ENCODE peak calls at places on chromosomes 3 and 15, in eight cellular contexts. One of them, this sample, is unnamed.

GRCh38 chr15:67882487-67883227 is 42.8 kb upstream of the RNU6-1 start:
- DNase-seq in HuH-7: no peak
- DNase-seq in GM04504: no peak
- DNase-seq in amniotic stem cell: no peak
- DNase-seq in posterior cingulate gyrus: no peak
- DNase-seq in neural progenitor cell: no peak
- DNase-seq in activated T-helper 1 cell treated with anti-CD3 and anti-CD28 coated beads, Interleukin-2, amount 50 U/mL, for 16 hours: no peak
- DNase-seq in NCI-H2029: no peak
- DNase-seq in this sample: no peak

GRCh38 chr15:93366387-93367100 is 277.5 kb upstream of the RGMA start:
- DNase-seq in amniotic stem cell: no peak
- DNase-seq in GM04504: no peak
- DNase-seq in neural progenitor cell: peak
- DNase-seq in NCI-H2029: no peak
- DNase-seq in activated T-helper 1 cell treated with anti-CD3 and anti-CD28 coated beads, Interleukin-2, amount 50 U/mL, for 16 hours: no peak
- DNase-seq in HuH-7: no peak
- DNase-seq in posterior cingulate gyrus: no peak
- DNase-seq in this sample: no peak

GRCh38 chr15:63605816-63606215 is 8.6 kb downstream of the FBXL22 start:
- DNase-seq in amniotic stem cell: no peak
- DNase-seq in activated T-helper 1 cell treated with anti-CD3 and anti-CD28 coated beads, Interleukin-2, amount 50 U/mL, for 16 hours: peak
- DNase-seq in neural progenitor cell: no peak
- DNase-seq in HuH-7: no peak
- DNase-seq in posterior cingulate gyrus: no peak
- DNase-seq in GM04504: no peak
- DNase-seq in NCI-H2029: no peak
- DNase-seq in this sample: no peak

GRCh38 chr3:144843099-144843498 is 871.5 kb downstream of the DIPK2A start:
- DNase-seq in activated T-helper 1 cell treated with anti-CD3 and anti-CD28 coated beads, Interleukin-2, amount 50 U/mL, for 16 hours: no peak
- DNase-seq in HuH-7: no peak
- DNase-seq in GM04504: no peak
- DNase-seq in neural progenitor cell: no peak
- DNase-seq in NCI-H2029: no peak
- DNase-seq in posterior cingulate gyrus: no peak
- DNase-seq in amniotic stem cell: no peak
- DNase-seq in this sample: no peak

GRCh38 chr3:51680663-51681230 is 9.7 kb downstream of the TEX264 start:
- DNase-seq in HuH-7: no peak
- DNase-seq in NCI-H2029: no peak
- DNase-seq in posterior cingulate gyrus: no peak
- DNase-seq in activated T-helper 1 cell treated with anti-CD3 and anti-CD28 coated beads, Interleukin-2, amount 50 U/mL, for 16 hours: no peak
- DNase-seq in amniotic stem cell: no peak
- DNase-seq in GM04504: no peak
- DNase-seq in neural progenitor cell: no peak
- DNase-seq in this sample: no peak

GRCh38 chr3:58471025-58471887 is 20.6 kb upstream of the KCTD6 start:
- DNase-seq in HuH-7: no peak
- DNase-seq in activated T-helper 1 cell treated with anti-CD3 and anti-CD28 coated beads, Interleukin-2, amount 50 U/mL, for 16 hours: peak
- DNase-seq in posterior cingulate gyrus: no peak
- DNase-seq in amniotic stem cell: peak
- DNase-seq in NCI-H2029: peak
- DNase-seq in GM04504: peak
- DNase-seq in neural progenitor cell: peak
- DNase-seq in this sample: peak

GRCh38 chr3:194162817-194163584 is 27.1 kb downstream of the HES1 start:
- DNase-seq in GM04504: no peak
- DNase-seq in amniotic stem cell: no peak
- DNase-seq in neural progenitor cell: no peak
- DNase-seq in posterior cingulate gyrus: no peak
- DNase-seq in NCI-H2029: no peak
- DNase-seq in activated T-helper 1 cell treated with anti-CD3 and anti-CD28 coated beads, Interleukin-2, amount 50 U/mL, for 16 hours: no peak
- DNase-seq in HuH-7: no peak
- DNase-seq in this sample: no peak

GRCh38 chr15:96428742-96429141 is 98.2 kb downstream of the NR2F2 start:
- DNase-seq in posterior cingulate gyrus: no peak
- DNase-seq in GM04504: peak
- DNase-seq in activated T-helper 1 cell treated with anti-CD3 and anti-CD28 coated beads, Interleukin-2, amount 50 U/mL, for 16 hours: no peak
- DNase-seq in NCI-H2029: no peak
- DNase-seq in amniotic stem cell: peak
- DNase-seq in HuH-7: no peak
- DNase-seq in neural progenitor cell: no peak
- DNase-seq in this sample: peak

GRCh38 chr3:166123088-166123487 is 285.9 kb upstream of the BCHE start:
- DNase-seq in amniotic stem cell: no peak
- DNase-seq in HuH-7: no peak
- DNase-seq in posterior cingulate gyrus: no peak
- DNase-seq in neural progenitor cell: no peak
- DNase-seq in NCI-H2029: no peak
- DNase-seq in GM04504: no peak
- DNase-seq in activated T-helper 1 cell treated with anti-CD3 and anti-CD28 coated beads, Interleukin-2, amount 50 U/mL, for 16 hours: no peak
- DNase-seq in this sample: no peak

GRCh38 chr3:43059456-43059855 is 46.4 kb downstream of the POMGNT2 start:
- DNase-seq in NCI-H2029: no peak
- DNase-seq in amniotic stem cell: no peak
- DNase-seq in neural progenitor cell: no peak
- DNase-seq in HuH-7: no peak
- DNase-seq in activated T-helper 1 cell treated with anti-CD3 and anti-CD28 coated beads, Interleukin-2, amount 50 U/mL, for 16 hours: no peak
- DNase-seq in posterior cingulate gyrus: no peak
- DNase-seq in GM04504: no peak
- DNase-seq in this sample: no peak

GRCh38 chr15:41150279-41150678 is 34.2 kb upstream of the INO80 start:
- DNase-seq in neural progenitor cell: no peak
- DNase-seq in HuH-7: no peak
- DNase-seq in posterior cingulate gyrus: no peak
- DNase-seq in NCI-H2029: no peak
- DNase-seq in amniotic stem cell: no peak
- DNase-seq in GM04504: no peak
- DNase-seq in activated T-helper 1 cell treated with anti-CD3 and anti-CD28 coated beads, Interleukin-2, amount 50 U/mL, for 16 hours: no peak
- DNase-seq in this sample: no peak

GRCh38 chr3:42216820-42217416 is 49.1 kb downstream of the CCK start:
- DNase-seq in posterior cingulate gyrus: no peak
- DNase-seq in neural progenitor cell: no peak
- DNase-seq in HuH-7: no peak
- DNase-seq in GM04504: peak
- DNase-seq in activated T-helper 1 cell treated with anti-CD3 and anti-CD28 coated beads, Interleukin-2, amount 50 U/mL, for 16 hours: no peak
- DNase-seq in NCI-H2029: no peak
- DNase-seq in amniotic stem cell: no peak
- DNase-seq in this sample: no peak

GRCh38 chr3:130707914-130708601 is 38.6 kb downstream of the PIK3R4 start:
- DNase-seq in activated T-helper 1 cell treated with anti-CD3 and anti-CD28 coated beads, Interleukin-2, amount 50 U/mL, for 16 hours: no peak
- DNase-seq in posterior cingulate gyrus: no peak
- DNase-seq in neural progenitor cell: no peak
- DNase-seq in GM04504: peak
- DNase-seq in NCI-H2029: no peak
- DNase-seq in HuH-7: no peak
- DNase-seq in amniotic stem cell: no peak
- DNase-seq in this sample: peak

GRCh38 chr15:81091889-81092558 is 42.0 kb upstream of the CFAP161 start:
- DNase-seq in NCI-H2029: no peak
- DNase-seq in activated T-helper 1 cell treated with anti-CD3 and anti-CD28 coated beads, Interleukin-2, amount 50 U/mL, for 16 hours: no peak
- DNase-seq in HuH-7: no peak
- DNase-seq in GM04504: peak
- DNase-seq in posterior cingulate gyrus: no peak
- DNase-seq in neural progenitor cell: no peak
- DNase-seq in amniotic stem cell: peak
- DNase-seq in this sample: peak

GRCh38 chr15:84725001-84725491 is 9.1 kb upstream of the SEC11A start:
- DNase-seq in HuH-7: no peak
- DNase-seq in NCI-H2029: no peak
- DNase-seq in GM04504: no peak
- DNase-seq in amniotic stem cell: no peak
- DNase-seq in posterior cingulate gyrus: no peak
- DNase-seq in activated T-helper 1 cell treated with anti-CD3 and anti-CD28 coated beads, Interleukin-2, amount 50 U/mL, for 16 hours: no peak
- DNase-seq in neural progenitor cell: no peak
- DNase-seq in this sample: no peak

GRCh38 chr3:161545823-161546222 is 49.2 kb downstream of the OTOL1 start:
- DNase-seq in activated T-helper 1 cell treated with anti-CD3 and anti-CD28 coated beads, Interleukin-2, amount 50 U/mL, for 16 hours: no peak
- DNase-seq in neural progenitor cell: no peak
- DNase-seq in HuH-7: no peak
- DNase-seq in NCI-H2029: no peak
- DNase-seq in amniotic stem cell: no peak
- DNase-seq in posterior cingulate gyrus: no peak
- DNase-seq in GM04504: no peak
- DNase-seq in this sample: no peak

GRCh38 chr3:99108508-99108907 is 207.0 kb upstream of the DCBLD2 start:
- DNase-seq in activated T-helper 1 cell treated with anti-CD3 and anti-CD28 coated beads, Interleukin-2, amount 50 U/mL, for 16 hours: no peak
- DNase-seq in HuH-7: no peak
- DNase-seq in neural progenitor cell: no peak
- DNase-seq in posterior cingulate gyrus: no peak
- DNase-seq in GM04504: peak
- DNase-seq in NCI-H2029: no peak
- DNase-seq in amniotic stem cell: peak
- DNase-seq in this sample: peak